ENCODE peak calls at places on chromosomes 7 and 10, in ten cellular contexts. S is astrocyte of the spinal cord, T is epithelial cell of esophagus, Q is PC-9, Z is choroid plexus epithelial cell, K is fibroblast of lung, D is HCT116, F is AG04450, B is GM12865, X is GM23338. I is an unnamed sample.

GRCh38 chr10:23199768-23200511 is 7.8 kb downstream of the PTF1A start:
- DNase-seq in D (no peak), T (no peak), S (no peak), K (no peak), Q (no peak), B (no peak), F (no peak), Z (no peak), X (peak; percentile 80), I (no peak)

GRCh38 chr10:53315709-53316108 is 543.1 kb upstream of the MBL2 start:
- DNase-seq in T (peak; percentile 47), K (peak; percentile 13), F (no peak), Q (no peak), D (no peak), B (no peak), S (peak; percentile 25), X (peak; percentile 43), Z (peak; percentile 53), I (no peak)

GRCh38 chr7:92802398-92802797 is 34.0 kb downstream of the CDK6 start:
- DNase-seq in K (no peak), S (no peak), F (no peak), T (no peak), B (no peak), Z (no peak), X (no peak), Q (no peak), D (no peak), I (no peak)

GRCh38 chr10:133441780-133442179 is 12.0 kb upstream of the SCART1 start:
- DNase-seq in K (no peak), Z (no peak), Q (no peak), B (no peak), T (no peak), X (no peak), D (no peak), F (no peak), S (no peak), I (no peak)

GRCh38 chr10:100766693-100767427 is 21.5 kb downstream of the PAX2 start:
- DNase-seq in F (no peak), X (peak; percentile 50), K (no peak), D (no peak), B (no peak), T (no peak), Q (no peak), Z (no peak), S (no peak), I (no peak)

GRCh38 chr10:78349165-78349516 is 315.5 kb downstream of the RPS24 start:
- DNase-seq in B (no peak), T (no peak), F (no peak), X (no peak), Z (no peak), K (no peak), Q (no peak), S (no peak), D (no peak), I (no peak)

GRCh38 chr7:129993275-129993674 is 40.5 kb upstream of the UBE2H start:
- DNase-seq in K (no peak), Q (no peak), S (no peak), B (no peak), T (no peak), F (no peak), D (no peak), X (no peak), Z (peak; percentile 71), I (no peak)

GRCh38 chr7:19575909-19576557 is 132.8 kb downstream of the POLR1F start:
- DNase-seq in F (no peak), Q (no peak), S (no peak), X (no peak), K (no peak), Z (no peak), D (no peak), B (no peak), T (peak; percentile 45), I (peak; percentile 63)

GRCh38 chr10:48607356-48608278 is 2.7 kb upstream of the ARHGAP22 start:
- DNase-seq in T (no peak), F (no peak), Z (no peak), Q (no peak), X (no peak), D (no peak), S (no peak), K (no peak), B (no peak), I (no peak)

GRCh38 chr10:110138197-110138812 is 69.1 kb upstream of the MXI1 start:
- DNase-seq in Z (peak; percentile 85), F (peak; percentile 26), T (peak; percentile 70), K (peak; percentile 52), D (peak; percentile 65), X (peak; percentile 92), B (peak; percentile 71), Q (peak; percentile 41), S (peak; percentile 72), I (no peak)

GRCh38 chr10:12214763-12215218 is 18.8 kb downstream of the CDC123 start:
- DNase-seq in D (no peak), S (peak; percentile 62), T (peak; percentile 62), Q (no peak), X (peak; percentile 73), F (peak; percentile 24), Z (peak; percentile 78), K (peak; percentile 47), B (peak; percentile 58), I (peak; percentile 19)
- H3K4me3 ChIP-seq in D (no peak overlapping the region), S (no peak overlapping the region), T (no peak overlapping the region), Q (no peak overlapping the region), X (no peak overlapping the region), F (no peak overlapping the region), Z (no peak overlapping the region), K (no peak overlapping the region), B (no peak overlapping the region), I (no peak overlapping the region)

DNA sequence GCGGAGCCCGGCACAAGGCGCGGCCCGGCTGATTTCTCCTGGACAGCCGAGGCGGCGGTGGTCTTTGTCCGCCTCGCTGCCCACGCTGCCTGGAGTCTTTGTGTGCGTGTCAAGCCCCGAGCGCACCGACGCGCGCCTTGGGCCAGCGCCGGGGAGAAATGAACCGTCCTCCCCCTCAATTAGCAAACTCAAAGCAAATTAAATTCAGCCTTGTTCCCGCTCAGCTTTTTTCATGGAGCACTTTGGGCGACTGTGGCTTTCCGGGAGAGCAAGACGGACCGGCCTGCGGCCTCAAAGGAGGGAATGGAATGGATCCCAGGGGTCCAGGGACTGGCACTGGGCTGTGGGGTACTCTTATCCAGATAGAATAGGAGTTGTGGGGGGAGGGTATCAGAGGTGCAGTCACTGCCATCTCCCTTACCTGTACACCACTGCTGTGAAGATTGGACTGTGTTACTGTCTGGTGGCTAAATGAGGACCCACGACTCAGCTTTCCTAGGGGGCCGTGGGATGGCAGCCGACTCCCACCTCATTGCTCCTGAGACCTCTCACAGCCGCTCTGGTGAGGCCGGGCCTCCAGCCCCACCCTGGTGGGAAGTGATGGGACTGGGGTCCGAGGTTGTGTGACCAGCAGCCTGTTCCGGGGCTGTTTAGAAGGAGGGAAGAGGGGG is 4.2 kb downstream of the EMX2 start:
- DNase-seq in T (no peak), X (peak; percentile 25), F (no peak), K (no peak), D (no peak), Z (no peak), B (no peak), Q (no peak), S (no peak), I (no peak)
- H3K4me3 ChIP-seq in T (no peak overlapping the region), X (peak overlapping the region; percentile 68), F (no peak overlapping the region), K (no peak overlapping the region), D (no peak overlapping the region), Z (no peak overlapping the region), B (no peak overlapping the region), Q (no peak overlapping the region), S (no peak overlapping the region), I (peak overlapping the region; percentile 60)

GRCh38 chr10:101841826-101842225 is 1.8 kb downstream of the KCNIP2 start:
- DNase-seq in S (no peak), X (no peak), Z (no peak), D (no peak), K (no peak), F (no peak), Q (no peak), B (no peak), T (no peak), I (no peak)

GRCh38 chr10:101839421-101840063 is 4.1 kb downstream of the KCNIP2 start:
- DNase-seq in D (peak; percentile 38), B (peak; percentile 63), T (peak; percentile 60), Q (no peak), K (no peak), X (peak; percentile 82), S (no peak), F (no peak), Z (peak; percentile 36), I (no peak)

GRCh38 chr10:101840102-101840684 is 3.4 kb downstream of the KCNIP2 start:
- DNase-seq in Z (no peak), Q (no peak), D (no peak), F (no peak), K (no peak), B (peak; percentile 47), S (no peak), X (peak; percentile 84), T (no peak), I (no peak)

GRCh38 chr10:101839002-101839401 is 4.6 kb downstream of the KCNIP2 start:
- DNase-seq in D (no peak), K (no peak), B (no peak), S (no peak), X (no peak), Z (no peak), F (no peak), T (peak; percentile 21), Q (no peak), I (no peak)

GRCh38 chr10:101840741-101841453 is 2.7 kb downstream of the KCNIP2 start:
- DNase-seq in S (peak; percentile 84), D (peak; percentile 72), B (peak; percentile 92), X (peak; percentile 96), T (peak; percentile 83), K (peak; percentile 78), F (peak; percentile 56), Z (peak; percentile 90), Q (peak; percentile 41), I (peak; percentile 45)
- H3K4me3 ChIP-seq in S (peak overlapping the region; percentile 39), D (peak overlapping the region; percentile 60), B (peak overlapping the region; percentile 62), X (peak overlapping the region; percentile 91), T (peak overlapping the region; percentile 22), K (peak overlapping the region; percentile 51), F (peak overlapping the region; percentile 54), Z (peak overlapping the region; percentile 56), Q (no peak overlapping the region), I (peak overlapping the region; percentile 39)

GRCh38 chr7:24819916-24820689 is 62.8 kb upstream of the GSDME start:
- DNase-seq in X (peak; percentile 95), Q (peak; percentile 81), T (peak; percentile 89), Z (peak; percentile 95), D (peak; percentile 84), K (peak; percentile 81), S (peak; percentile 88), F (peak; percentile 75), B (peak; percentile 94), I (peak; percentile 65)

GRCh38 chr7:24824400-24824799 is 67.1 kb upstream of the GSDME start:
- DNase-seq in B (no peak), Q (no peak), Z (no peak), K (no peak), D (peak; percentile 75), X (no peak), T (no peak), F (no peak), S (no peak), I (no peak)

GRCh38 chr7:24824896-24825295 is 67.6 kb upstream of the GSDME start:
- DNase-seq in X (no peak), B (no peak), Z (no peak), S (no peak), K (peak; percentile 19), F (no peak), Q (no peak), D (no peak), T (no peak), I (no peak)

GRCh38 chr7:24820730-24821044 is 63.4 kb upstream of the GSDME start:
- DNase-seq in X (no peak), S (no peak), D (no peak), F (no peak), B (no peak), Q (peak; percentile 100), Z (no peak), T (no peak), K (no peak), I (no peak)

GRCh38 chr7:24821045-24821853 is 64.0 kb upstream of the GSDME start:
- DNase-seq in D (peak; percentile 95), K (peak; percentile 99), B (peak; percentile 92), F (peak; percentile 80), Q (peak; percentile 99), X (no peak), T (peak; percentile 98), Z (peak; percentile 93), S (peak; percentile 94), I (peak; percentile 90)
- H3K4me3 ChIP-seq in D (peak overlapping the region; percentile 35), K (no peak overlapping the region), B (peak overlapping the region; percentile 4), F (no peak overlapping the region), Q (peak overlapping the region; percentile 16), X (no peak overlapping the region), T (no peak overlapping the region), Z (no peak overlapping the region), S (no peak overlapping the region), I (no peak overlapping the region)

I was measured in skeletal muscle cell.